ENCODE peak calls at places on chromosomes 6 and 20, in eight cellular contexts. M, Q, I, A, V, R, D and C are unnamed samples. For H3K36me3 and H3K4me1, the result is how much of the 10 kb centered on the place peaks cover.

GRCh38 chr6:150057501-150057951 is 11.4 kb downstream of the ULBP3 start:
- DNase-seq in M (no peak), Q (no peak), I (no peak), A (no peak), V (no peak), R (no peak), D (no peak), C (no peak)

GRCh38 chr20:50597406-50597969 is 87.3 kb downstream of the PTPN1 start:
- DNase-seq in M (no peak), Q (no peak), I (no peak), A (no peak), V (no peak), R (no peak), D (no peak), C (no peak)

GRCh38 chr6:157763129-157763893 is 59.7 kb upstream of the SNX9 start:
- DNase-seq in M (peak), Q (peak), I (peak), A (peak), V (no peak), R (peak), D (no peak), C (no peak)

GRCh38 chr6:77415706-77416105 is 47.6 kb downstream of the HTR1B start:
- DNase-seq in M (no peak), Q (no peak), I (no peak), A (no peak), V (no peak), R (no peak), D (no peak), C (no peak)

GRCh38 chr6:10144772-10145171 is 270.1 kb downstream of the TFAP2A start:
- DNase-seq in M (no peak), Q (no peak), I (no peak), A (no peak), V (no peak), R (no peak), D (no peak), C (no peak)

GRCh38 chr6:148432405-148433195 is 90.0 kb downstream of the SASH1 start:
- DNase-seq in M (no peak), Q (no peak), I (peak), A (no peak), V (no peak), R (no peak), D (no peak), C (no peak)

GRCh38 chr6:19896580-19897010 is 59.4 kb downstream of the ID4 start:
- DNase-seq in M (no peak), Q (no peak), I (no peak), A (no peak), V (peak), R (no peak), D (no peak), C (no peak)

GRCh38 chr6:46440133-46440532 is 51.1 kb downstream of the RCAN2 start:
- DNase-seq in M (no peak), Q (peak), I (no peak), A (no peak), V (no peak), R (no peak), D (no peak), C (no peak)

GRCh38 chr6:16985484-16986284 is 116.2 kb upstream of the STMND1 start:
- DNase-seq in M (no peak), Q (peak), I (peak), A (no peak), V (no peak), R (no peak), D (no peak), C (no peak)

GRCh38 chr6:157218371-157219198 is 104.7 kb downstream of the TMEM242 start:
- DNase-seq in M (no peak), Q (no peak), I (peak), A (no peak), V (no peak), R (no peak), D (no peak), C (no peak)

GRCh38 chr20:44475694-44476560 is at the start of gene TTPAL:
- DNase-seq in M (peak), Q (peak), I (peak), A (peak), V (peak), R (peak), D (peak), C (peak)

GRCh38 chr20:59526242-59527225 is 77.8 kb upstream of the PHACTR3 start:
- DNase-seq in M (no peak), Q (no peak), I (no peak), A (no peak), V (no peak), R (no peak), D (peak), C (no peak)

GRCh38 chr6:11798096-11798495 is 19.5 kb upstream of the ADTRP start:
- DNase-seq in M (no peak), Q (peak), I (no peak), A (no peak), V (no peak), R (no peak), D (no peak), C (no peak)

GRCh38 chr6:33927551-33927950 is 123.7 kb upstream of the MLN start:
- DNase-seq in M (no peak), Q (no peak), I (peak), A (no peak), V (no peak), R (no peak), D (no peak), C (no peak)

DNA sequence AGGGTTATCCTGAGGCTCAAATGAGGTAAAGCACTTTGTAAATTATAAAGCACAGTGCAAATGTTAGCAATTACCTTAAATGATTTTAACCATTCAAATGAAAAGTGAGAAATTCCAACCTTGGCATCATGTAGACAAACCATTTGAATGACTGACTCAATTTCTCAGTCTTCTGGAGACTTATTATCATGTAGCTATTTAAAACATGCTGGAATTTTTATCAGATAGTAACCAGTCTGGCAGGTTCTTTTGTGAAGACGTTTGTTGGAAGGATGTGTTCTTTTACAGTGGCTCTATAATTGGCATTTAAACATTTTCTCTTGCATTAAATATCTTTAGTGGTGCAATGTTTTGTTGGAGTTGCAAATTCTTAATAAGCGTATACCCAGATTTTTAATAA is 386.6 kb downstream of the NKAIN2 start:
- DNase-seq in M (no peak), Q (no peak), I (no peak), A (no peak), V (no peak), R (no peak), D (no peak), C (no peak)
- H3K36me3 ChIP-seq in M (under half), Q (under half), I (under half), A (under half), V (under half), R (under half), D (under half), C (under half)

DNA sequence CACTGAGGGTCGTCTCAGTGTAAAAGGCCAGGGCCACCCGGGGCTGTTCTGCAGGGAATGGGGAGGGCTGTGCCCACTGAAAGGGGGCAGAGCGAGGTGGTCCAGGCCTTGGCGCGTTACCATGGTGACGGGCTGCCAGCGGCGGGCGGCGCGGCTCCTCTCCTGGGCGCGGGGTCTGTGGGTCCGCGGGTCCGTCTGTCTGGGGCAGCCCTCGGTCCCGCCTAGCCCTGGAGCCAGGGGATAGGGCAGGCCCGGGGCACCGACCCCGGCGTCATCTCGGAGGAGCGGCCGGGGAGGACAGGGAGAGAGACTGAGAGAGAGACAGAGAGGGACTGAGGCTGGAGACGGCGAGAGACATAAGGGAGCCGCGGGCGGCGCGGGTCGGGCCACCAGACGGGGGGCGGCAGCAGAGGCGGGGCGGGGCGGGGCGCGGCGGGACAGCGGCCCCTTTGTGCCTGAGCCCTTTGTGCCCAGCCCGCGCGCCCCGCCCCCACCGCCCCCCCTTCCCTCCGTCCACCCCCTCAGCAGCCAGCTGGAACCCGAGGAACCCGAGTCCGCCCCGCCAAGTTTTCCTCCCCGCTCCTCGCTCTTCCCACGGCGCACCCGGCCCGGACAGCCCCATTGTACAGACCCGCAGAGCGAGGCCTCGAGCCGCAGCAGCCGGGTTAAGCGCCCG is at the start of gene KIAA1755:
- DNase-seq in M (no peak), Q (no peak), I (peak), A (no peak), V (no peak), R (no peak), D (peak), C (no peak)
- H3K4me3 ChIP-seq in M (peak), Q (peak), I (peak), A (no peak), V (peak), R (peak), D (no peak), C (peak)

GRCh38 chr6:146909376-146909775 is 294.8 kb upstream of the STXBP5 start:
- DNase-seq in M (no peak), Q (no peak), I (no peak), A (no peak), V (no peak), R (no peak), D (no peak), C (no peak)
- H3K4me1 ChIP-seq in M (under half), Q (under half), I (under half), A (under half), V (under half), R (under half), D (under half), C (under half)

DNA sequence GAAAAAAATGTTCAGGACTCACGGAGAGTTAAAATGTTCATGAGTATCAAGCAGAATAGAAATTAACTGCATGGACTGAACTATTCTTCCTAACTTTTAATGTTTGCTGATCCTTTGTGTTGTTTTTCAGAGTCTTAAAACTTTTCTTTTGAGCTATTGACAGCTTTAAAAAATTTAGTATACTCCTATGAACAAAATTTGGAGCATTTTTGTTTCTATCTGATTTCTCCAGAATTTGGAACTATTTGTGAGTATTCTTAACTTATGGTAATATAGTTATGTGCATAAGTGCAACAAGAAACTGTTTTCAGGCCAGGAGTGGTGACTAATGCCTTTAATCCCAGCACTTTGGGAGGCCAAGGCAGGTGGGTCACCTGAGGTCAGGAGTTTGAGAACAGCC is 104.0 kb upstream of the MAP3K4 start:
- DNase-seq in M (no peak), Q (no peak), I (no peak), A (no peak), V (no peak), R (no peak), D (no peak), C (no peak)
- H3K36me3 ChIP-seq in M (under half), Q (under half), I (under half), A (under half), V (under half), R (under half), D (under half), C (under half)

GRCh38 chr6:37515712-37516075 is 16.0 kb upstream of the CCDC167 start:
- DNase-seq in M (no peak), Q (no peak), I (no peak), A (no peak), V (no peak), R (no peak), D (no peak), C (no peak)

GRCh38 chr6:37516076-37516919 is 16.6 kb upstream of the CCDC167 start:
- DNase-seq in M (peak), Q (peak), I (no peak), A (peak), V (no peak), R (no peak), D (peak), C (no peak)

GRCh38 chr6:37518116-37518515 is 18.4 kb upstream of the CCDC167 start:
- DNase-seq in M (no peak), Q (no peak), I (no peak), A (no peak), V (no peak), R (no peak), D (no peak), C (no peak)

GRCh38 chr6:37516920-37517405 is 17.3 kb upstream of the CCDC167 start:
- DNase-seq in M (no peak), Q (no peak), I (no peak), A (no peak), V (no peak), R (no peak), D (no peak), C (no peak)

DNA sequence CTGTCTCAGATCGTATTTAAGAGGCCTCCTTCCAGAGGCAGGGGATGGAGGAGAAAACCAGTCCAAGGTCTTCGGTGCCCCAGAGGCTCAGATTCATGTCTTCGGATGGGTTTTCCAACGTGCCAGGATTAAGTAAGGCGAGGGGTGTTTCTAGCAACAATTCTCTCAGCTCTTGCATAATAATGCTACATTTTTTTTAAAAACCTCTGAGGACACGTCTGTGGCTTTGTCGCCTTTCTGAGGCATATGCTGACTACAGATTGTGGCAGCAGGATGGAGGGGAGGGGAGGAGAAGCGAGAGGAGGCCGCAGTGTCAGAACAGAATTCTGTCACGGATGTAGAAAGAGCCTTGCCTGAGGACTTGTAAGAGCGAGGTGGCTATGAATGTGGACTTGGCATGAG is 17.7 kb upstream of the CCDC167 start:
- DNase-seq in M (no peak), Q (no peak), I (no peak), A (peak), V (no peak), R (no peak), D (no peak), C (no peak)
- H3K4me3 ChIP-seq in M (no peak), Q (no peak), I (no peak), A (no peak), V (no peak), R (no peak), D (no peak), C (no peak)

GRCh38 chr6:112203577-112204349 is 50.6 kb downstream of the LAMA4 start:
- DNase-seq in M (no peak), Q (peak), I (no peak), A (no peak), V (no peak), R (no peak), D (no peak), C (no peak)

GRCh38 chr6:112207131-112207530 is 47.2 kb downstream of the LAMA4 start:
- DNase-seq in M (no peak), Q (no peak), I (no peak), A (no peak), V (no peak), R (no peak), D (no peak), C (no peak)

GRCh38 chr6:112207773-112208172 is 46.6 kb downstream of the LAMA4 start:
- DNase-seq in M (no peak), Q (no peak), I (no peak), A (no peak), V (no peak), R (no peak), D (peak), C (no peak)

GRCh38 chr6:112204350-112204706 is 50.0 kb downstream of the LAMA4 start:
- DNase-seq in M (no peak), Q (no peak), I (no peak), A (no peak), V (no peak), R (no peak), D (no peak), C (no peak)

GRCh38 chr6:112205521-112206458 is 48.6 kb downstream of the LAMA4 start:
- DNase-seq in M (no peak), Q (peak), I (no peak), A (no peak), V (no peak), R (no peak), D (peak), C (no peak)
- H3K4me1 ChIP-seq in M (under half), Q (half or more), I (under half), A (under half), V (half or more), R (under half), D (under half), C (under half)